ENCODE peak calls at places on chromosomes 4 and X, in six cellular contexts. T is type B pancreatic cell; S is AG04450; F is CD8-positive, alpha-beta T cell; P is HepG2; N is RWPE1. V is an unnamed sample.

GRCh38 chr4:104493071-104493831 is 1.4 kb downstream of the CXXC4 start:
- DNase-seq in T (no peak), S (no peak), F (no peak), P (no peak), N (no peak), V (no peak)

GRCh38 chr4:184476660-184477059 is 2.3 kb upstream of the IRF2 start:
- DNase-seq in T (no peak), S (no peak), F (peak), P (no peak), N (no peak), V (no peak)

GRCh38 chr4:152209772-152210493 is 326.0 kb downstream of the FBXW7 start:
- DNase-seq in T (no peak), S (no peak), F (no peak), P (no peak), N (no peak), V (no peak)

GRCh38 chrX:72305286-72306084 is at the start of gene CITED1:
- DNase-seq in T (no peak), S (no peak), F (no peak), P (no peak), N (no peak), V (peak)

GRCh38 chr4:67465032-67465762 is 80.1 kb downstream of the CENPC start:
- DNase-seq in T (no peak), S (no peak), F (no peak), P (no peak), N (no peak), V (no peak)

GRCh38 chr4:154854362-154854761 is 73.3 kb downstream of the RBM46 start:
- DNase-seq in T (no peak), S (no peak), F (no peak), P (peak), N (peak), V (peak)

GRCh38 chr4:156568041-156568440 is 403.6 kb downstream of the PDGFC start:
- DNase-seq in T (no peak), S (no peak), F (no peak), P (no peak), N (peak), V (peak)

GRCh38 chr4:51923343-51923742 is 80.4 kb downstream of the DCUN1D4 start:
- DNase-seq in T (no peak), S (no peak), F (no peak), P (peak), N (no peak), V (no peak)

GRCh38 chr4:73620115-73620792 is at the start of gene RASSF6:
- DNase-seq in T (no peak), S (no peak), F (no peak), P (no peak), N (peak), V (peak)

GRCh38 chr4:114040319-114041116 is 61.1 kb upstream of the ARSJ start:
- DNase-seq in T (no peak), S (no peak), F (no peak), P (no peak), N (no peak), V (no peak)

GRCh38 chrX:110755611-110756010 is 40.0 kb downstream of the CHRDL1 start:
- DNase-seq in T (no peak), S (no peak), F (no peak), P (no peak), N (no peak), V (no peak)

GRCh38 chr4:172892300-172892699 is 276.3 kb upstream of the GALNT7 start:
- DNase-seq in T (no peak), S (no peak), F (no peak), P (no peak), N (no peak), V (peak)

GRCh38 chrX:107537815-107538214 is 88.4 kb downstream of the FRMPD3 start:
- DNase-seq in T (no peak), S (no peak), F (peak), P (peak), N (peak), V (peak)

GRCh38 chr4:36704289-36704688 is 422.9 kb downstream of the DTHD1 start:
- DNase-seq in T (no peak), S (no peak), F (no peak), P (no peak), N (no peak), V (no peak)

GRCh38 chr4:173254646-173255045 is 79.5 kb downstream of the HMGB2 start:
- DNase-seq in T (no peak), S (no peak), F (no peak), P (no peak), N (no peak), V (no peak)

GRCh38 chrX:140765043-140765784 is 55.7 kb downstream of the LINC00632 start:
- DNase-seq in T (no peak), S (peak), F (no peak), P (no peak), N (no peak), V (no peak)

GRCh38 chr4:145130788-145131398 is 32.8 kb downstream of the ABCE1 start:
- DNase-seq in T (no peak), S (peak), F (no peak), P (no peak), N (peak), V (peak)

GRCh38 chrX:130539721-130540321 is 138.0 kb downstream of the RBMX2 start:
- DNase-seq in T (no peak), S (no peak), F (peak), P (peak), N (peak), V (peak)

GRCh38 chr4:82798168-82799005 is at the start of gene SCD5:
- DNase-seq in T (peak), S (peak), F (peak), P (no peak), N (peak), V (peak)

GRCh38 chrX:24550166-24550565 is 85.1 kb downstream of the PDK3 start:
- DNase-seq in T (no peak), S (no peak), F (no peak), P (no peak), N (no peak), V (no peak)

GRCh38 chrX:149903889-149904748 is 23.1 kb downstream of the MAGEA8 start:
- DNase-seq in T (no peak), S (no peak), F (no peak), P (peak), N (no peak), V (peak)

GRCh38 chr4:175271010-175271630 is 353.0 kb downstream of the ADAM29 start:
- DNase-seq in T (no peak), S (no peak), F (no peak), P (no peak), N (no peak), V (no peak)

GRCh38 chrX:38220024-38220935 is at the start of gene SRPX:
- DNase-seq in T (peak), S (no peak), F (no peak), P (no peak), N (peak), V (peak)
- TF ChIP-seq CTCF in T (peak), S (peak), F (no peak), P (peak), N (peak), V (peak)

GRCh38 chr4:89482248-89482647 is 174.6 kb upstream of the GPRIN3 start:
- DNase-seq in T (no peak), S (no peak), F (no peak), P (peak), N (peak), V (peak)
- TF ChIP-seq CTCF in T (peak), S (peak), F (no peak), P (peak), N (peak), V (peak)

GRCh38 chr4:84680956-84681355 is 98.0 kb downstream of the CDS1 start:
- DNase-seq in T (no peak), S (no peak), F (no peak), P (no peak), N (no peak), V (no peak)

GRCh38 chr4:84683486-84683885 is 100.6 kb downstream of the CDS1 start:
- DNase-seq in T (no peak), S (no peak), F (no peak), P (no peak), N (no peak), V (no peak)

GRCh38 chr4:84678976-84679744 is 96.2 kb downstream of the CDS1 start:
- DNase-seq in T (no peak), S (no peak), F (no peak), P (no peak), N (no peak), V (no peak)

GRCh38 chr4:84683065-84683464 is 100.1 kb downstream of the CDS1 start:
- DNase-seq in T (no peak), S (no peak), F (no peak), P (no peak), N (no peak), V (no peak)

GRCh38 chr4:84681488-84682274 is 98.8 kb downstream of the CDS1 start:
- DNase-seq in T (no peak), S (peak), F (no peak), P (peak), N (peak), V (peak)
- TF ChIP-seq CTCF in T (no peak), S (peak), F (no peak), P (peak), N (no peak), V (no peak)

GRCh38 chrX:44675364-44676024 is 132.8 kb upstream of the FUNDC1 start:
- DNase-seq in T (no peak), S (peak), F (no peak), P (no peak), N (peak), V (peak)
- TF ChIP-seq CTCF in T (no peak), S (no peak), F (no peak), P (no peak), N (no peak), V (no peak)

V was measured in MCF 10A.